ENCODE peak calls at places on chromosomes 2 and 18, in eight cellular contexts. X is mucosa of gallbladder; B is astrocyte; J is stimulated activated naive CD8-positive, alpha-beta T cell treated with anti-CD3 and anti-CD28 coated beads, Interleukin-15, Interleukin-2, amounts not matched to agents 100 U/mL and 50 U/mL, for 24 hours; P is NAMALWA; H is caudate nucleus; C is colonic mucosa; K is cardiac muscle cell. L is an unnamed sample.

GRCh38 chr18:61308009-61308408 is 25.2 kb upstream of the CDH20 start:
- DNase-seq in P (no peak), B (no peak), J (no peak), C (no peak), H (no peak), K (no peak), X (no peak), L (no peak)

GRCh38 chr18:79199691-79200374 is 130.6 kb downstream of the ATP9B start:
- DNase-seq in H (no peak), J (peak), P (no peak), K (peak), X (no peak), B (peak), C (no peak), L (no peak)

GRCh38 chr2:126909781-126910180 is 11.1 kb downstream of the TEX51 start:
- DNase-seq in P (no peak), H (no peak), X (no peak), C (peak), K (no peak), B (no peak), J (no peak), L (peak)

GRCh38 chr2:200617089-200618050 is 31.6 kb downstream of the AOX1 start:
- DNase-seq in X (no peak), K (peak), H (no peak), P (peak), J (no peak), C (no peak), B (no peak), L (peak)

GRCh38 chr2:36452279-36452678 is 96.7 kb downstream of the CRIM1 start:
- DNase-seq in P (no peak), C (no peak), B (peak), H (no peak), K (no peak), J (no peak), X (no peak), L (no peak)

GRCh38 chr2:20352230-20353216 is 1.9 kb upstream of the PUM2 start:
- DNase-seq in X (no peak), J (no peak), C (no peak), P (no peak), K (peak), H (no peak), B (no peak), L (peak)

GRCh38 chr18:34048423-34048822 is 176.3 kb downstream of the NOL4 start:
- DNase-seq in X (no peak), K (no peak), H (no peak), B (no peak), J (no peak), C (no peak), P (no peak), L (no peak)

GRCh38 chr2:174717273-174717672 is 47.0 kb downstream of the CHRNA1 start:
- DNase-seq in B (peak), K (peak), P (no peak), J (peak), C (no peak), X (no peak), H (no peak), L (no peak)

GRCh38 chr18:36187138-36187825 is at the start of gene MOCOS:
- DNase-seq in X (peak), C (peak), H (peak), P (no peak), K (peak), J (peak), B (no peak), L (peak)

GRCh38 chr2:209685963-209686362 is 85.7 kb upstream of the UNC80 start:
- DNase-seq in K (no peak), B (no peak), X (no peak), P (no peak), C (no peak), H (no peak), J (no peak), L (no peak)

GRCh38 chr18:44602845-44603244 is 77.8 kb upstream of the SETBP1 start:
- DNase-seq in X (no peak), P (peak), K (no peak), C (no peak), J (no peak), H (no peak), B (no peak), L (no peak)

GRCh38 chr2:205914736-205915510 is 171.1 kb downstream of the INO80D start:
- DNase-seq in B (no peak), K (no peak), X (no peak), J (no peak), H (no peak), P (no peak), C (no peak), L (no peak)

GRCh38 chr2:239471011-239471792 is 70.4 kb upstream of the HDAC4 start:
- DNase-seq in B (no peak), P (no peak), K (no peak), J (no peak), H (no peak), X (no peak), C (no peak), L (no peak)

GRCh38 chr2:27663160-27663462 is 303 bp downstream of the SUPT7L start:
- DNase-seq in B (no peak), P (no peak), H (no peak), X (no peak), C (no peak), K (no peak), J (no peak), L (no peak)